ENCODE peak calls at places on chromosomes 1 and 21, in four cellular contexts. One of them, this sample, is unnamed.

GRCh38 chr1:235562589-235562988 is 58.3 kb upstream of the B3GALNT2 start:
- ATAC-seq in T-cell: no peak
- ATAC-seq in stimulated activated naive CD8-positive, alpha-beta T cell treated with anti-CD3 and anti-CD28 coated beads, Interleukin-15, amount 100 ng/mL, for 72 hours: no peak
- ATAC-seq in activated T-cell treated with anti-CD3 and anti-CD28 coated beads, Interleukin-2, amount 50 U/mL, for 4 hours: no peak
- ATAC-seq in this sample: no peak

GRCh38 chr1:9192578-9192977 is 42.0 kb upstream of the H6PD start:
- ATAC-seq in T-cell: no peak
- ATAC-seq in stimulated activated naive CD8-positive, alpha-beta T cell treated with anti-CD3 and anti-CD28 coated beads, Interleukin-15, amount 100 ng/mL, for 72 hours: no peak
- ATAC-seq in activated T-cell treated with anti-CD3 and anti-CD28 coated beads, Interleukin-2, amount 50 U/mL, for 4 hours: no peak
- ATAC-seq in this sample: no peak

GRCh38 chr1:34549199-34549598 is 205.6 kb upstream of the GJB5 start:
- ATAC-seq in T-cell: no peak
- ATAC-seq in stimulated activated naive CD8-positive, alpha-beta T cell treated with anti-CD3 and anti-CD28 coated beads, Interleukin-15, amount 100 ng/mL, for 72 hours: no peak
- ATAC-seq in activated T-cell treated with anti-CD3 and anti-CD28 coated beads, Interleukin-2, amount 50 U/mL, for 4 hours: no peak
- ATAC-seq in this sample: no peak

GRCh38 chr1:5969168-5969567 is 23.1 kb downstream of the NPHP4 start:
- ATAC-seq in T-cell: no peak
- ATAC-seq in stimulated activated naive CD8-positive, alpha-beta T cell treated with anti-CD3 and anti-CD28 coated beads, Interleukin-15, amount 100 ng/mL, for 72 hours: no peak
- ATAC-seq in activated T-cell treated with anti-CD3 and anti-CD28 coated beads, Interleukin-2, amount 50 U/mL, for 4 hours: no peak
- ATAC-seq in this sample: no peak

GRCh38 chr1:208204779-208205178 is 39.4 kb downstream of the PLXNA2 start:
- ATAC-seq in T-cell: no peak
- ATAC-seq in stimulated activated naive CD8-positive, alpha-beta T cell treated with anti-CD3 and anti-CD28 coated beads, Interleukin-15, amount 100 ng/mL, for 72 hours: no peak
- ATAC-seq in activated T-cell treated with anti-CD3 and anti-CD28 coated beads, Interleukin-2, amount 50 U/mL, for 4 hours: no peak
- ATAC-seq in this sample: no peak

GRCh38 chr1:178023181-178023618 is 53.3 kb upstream of the SEC16B start:
- ATAC-seq in T-cell: no peak
- ATAC-seq in stimulated activated naive CD8-positive, alpha-beta T cell treated with anti-CD3 and anti-CD28 coated beads, Interleukin-15, amount 100 ng/mL, for 72 hours: no peak
- ATAC-seq in activated T-cell treated with anti-CD3 and anti-CD28 coated beads, Interleukin-2, amount 50 U/mL, for 4 hours: no peak
- ATAC-seq in this sample: no peak

GRCh38 chr1:210251680-210252490 is 19.3 kb downstream of the SERTAD4 start:
- ATAC-seq in T-cell: no peak
- ATAC-seq in stimulated activated naive CD8-positive, alpha-beta T cell treated with anti-CD3 and anti-CD28 coated beads, Interleukin-15, amount 100 ng/mL, for 72 hours: peak; percentile 18
- ATAC-seq in activated T-cell treated with anti-CD3 and anti-CD28 coated beads, Interleukin-2, amount 50 U/mL, for 4 hours: no peak
- ATAC-seq in this sample: peak; percentile 16

GRCh38 chr1:93537924-93538323 is 90.0 kb downstream of the FNBP1L start:
- ATAC-seq in T-cell: no peak
- ATAC-seq in stimulated activated naive CD8-positive, alpha-beta T cell treated with anti-CD3 and anti-CD28 coated beads, Interleukin-15, amount 100 ng/mL, for 72 hours: no peak
- ATAC-seq in activated T-cell treated with anti-CD3 and anti-CD28 coated beads, Interleukin-2, amount 50 U/mL, for 4 hours: peak; percentile 41
- ATAC-seq in this sample: peak; percentile 68

GRCh38 chr1:214338212-214338611 is 57.3 kb downstream of the SMYD2 start:
- ATAC-seq in T-cell: no peak
- ATAC-seq in stimulated activated naive CD8-positive, alpha-beta T cell treated with anti-CD3 and anti-CD28 coated beads, Interleukin-15, amount 100 ng/mL, for 72 hours: no peak
- ATAC-seq in activated T-cell treated with anti-CD3 and anti-CD28 coated beads, Interleukin-2, amount 50 U/mL, for 4 hours: no peak
- ATAC-seq in this sample: no peak

GRCh38 chr1:169680377-169681019 is 30.9 kb downstream of the SELL start:
- ATAC-seq in T-cell: peak; percentile 56
- ATAC-seq in stimulated activated naive CD8-positive, alpha-beta T cell treated with anti-CD3 and anti-CD28 coated beads, Interleukin-15, amount 100 ng/mL, for 72 hours: peak; percentile 91
- ATAC-seq in activated T-cell treated with anti-CD3 and anti-CD28 coated beads, Interleukin-2, amount 50 U/mL, for 4 hours: peak; percentile 88
- ATAC-seq in this sample: peak; percentile 86

GRCh38 chr1:194279975-194280374 is 1093.6 kb upstream of the B3GALT2 start:
- ATAC-seq in T-cell: no peak
- ATAC-seq in stimulated activated naive CD8-positive, alpha-beta T cell treated with anti-CD3 and anti-CD28 coated beads, Interleukin-15, amount 100 ng/mL, for 72 hours: no peak
- ATAC-seq in activated T-cell treated with anti-CD3 and anti-CD28 coated beads, Interleukin-2, amount 50 U/mL, for 4 hours: no peak
- ATAC-seq in this sample: no peak

GRCh38 chr1:44045064-44045463 is 13.8 kb upstream of the SLC6A9 start:
- ATAC-seq in T-cell: no peak
- ATAC-seq in stimulated activated naive CD8-positive, alpha-beta T cell treated with anti-CD3 and anti-CD28 coated beads, Interleukin-15, amount 100 ng/mL, for 72 hours: no peak
- ATAC-seq in activated T-cell treated with anti-CD3 and anti-CD28 coated beads, Interleukin-2, amount 50 U/mL, for 4 hours: no peak
- ATAC-seq in this sample: no peak

GRCh38 chr21:28754127-28754611 is 238.5 kb downstream of the LTN1 start:
- ATAC-seq in T-cell: no peak
- ATAC-seq in stimulated activated naive CD8-positive, alpha-beta T cell treated with anti-CD3 and anti-CD28 coated beads, Interleukin-15, amount 100 ng/mL, for 72 hours: no peak
- ATAC-seq in activated T-cell treated with anti-CD3 and anti-CD28 coated beads, Interleukin-2, amount 50 U/mL, for 4 hours: no peak
- ATAC-seq in this sample: no peak

GRCh38 chr1:171210355-171210754 is 25.3 kb downstream of the FMO2 start:
- ATAC-seq in T-cell: no peak
- ATAC-seq in stimulated activated naive CD8-positive, alpha-beta T cell treated with anti-CD3 and anti-CD28 coated beads, Interleukin-15, amount 100 ng/mL, for 72 hours: no peak
- ATAC-seq in activated T-cell treated with anti-CD3 and anti-CD28 coated beads, Interleukin-2, amount 50 U/mL, for 4 hours: no peak
- ATAC-seq in this sample: no peak

GRCh38 chr1:198318092-198318491 is 161.3 kb downstream of the NEK7 start:
- ATAC-seq in T-cell: no peak
- ATAC-seq in stimulated activated naive CD8-positive, alpha-beta T cell treated with anti-CD3 and anti-CD28 coated beads, Interleukin-15, amount 100 ng/mL, for 72 hours: no peak
- ATAC-seq in activated T-cell treated with anti-CD3 and anti-CD28 coated beads, Interleukin-2, amount 50 U/mL, for 4 hours: no peak
- ATAC-seq in this sample: peak; percentile 29

GRCh38 chr1:17148950-17149608 is 29.8 kb upstream of the PADI2 start:
- ATAC-seq in T-cell: no peak
- ATAC-seq in stimulated activated naive CD8-positive, alpha-beta T cell treated with anti-CD3 and anti-CD28 coated beads, Interleukin-15, amount 100 ng/mL, for 72 hours: no peak
- ATAC-seq in activated T-cell treated with anti-CD3 and anti-CD28 coated beads, Interleukin-2, amount 50 U/mL, for 4 hours: no peak
- ATAC-seq in this sample: no peak

GRCh38 chr1:41696381-41696780 is 211.9 kb upstream of the EDN2 start:
- ATAC-seq in T-cell: no peak
- ATAC-seq in stimulated activated naive CD8-positive, alpha-beta T cell treated with anti-CD3 and anti-CD28 coated beads, Interleukin-15, amount 100 ng/mL, for 72 hours: no peak
- ATAC-seq in activated T-cell treated with anti-CD3 and anti-CD28 coated beads, Interleukin-2, amount 50 U/mL, for 4 hours: no peak
- ATAC-seq in this sample: no peak

GRCh38 chr1:27517907-27518718 is 28.1 kb upstream of the WASF2 start:
- ATAC-seq in T-cell: no peak
- ATAC-seq in stimulated activated naive CD8-positive, alpha-beta T cell treated with anti-CD3 and anti-CD28 coated beads, Interleukin-15, amount 100 ng/mL, for 72 hours: no peak
- ATAC-seq in activated T-cell treated with anti-CD3 and anti-CD28 coated beads, Interleukin-2, amount 50 U/mL, for 4 hours: no peak
- ATAC-seq in this sample: no peak

GRCh38 chr1:77430966-77431735 is 149.3 kb downstream of the AK5 start:
- ATAC-seq in T-cell: peak; percentile 92
- ATAC-seq in stimulated activated naive CD8-positive, alpha-beta T cell treated with anti-CD3 and anti-CD28 coated beads, Interleukin-15, amount 100 ng/mL, for 72 hours: no peak
- ATAC-seq in activated T-cell treated with anti-CD3 and anti-CD28 coated beads, Interleukin-2, amount 50 U/mL, for 4 hours: no peak
- ATAC-seq in this sample: no peak

GRCh38 chr1:34816332-34816731 is 23.5 kb downstream of the GJA4 start:
- ATAC-seq in T-cell: no peak
- ATAC-seq in stimulated activated naive CD8-positive, alpha-beta T cell treated with anti-CD3 and anti-CD28 coated beads, Interleukin-15, amount 100 ng/mL, for 72 hours: no peak
- ATAC-seq in activated T-cell treated with anti-CD3 and anti-CD28 coated beads, Interleukin-2, amount 50 U/mL, for 4 hours: no peak
- ATAC-seq in this sample: no peak

GRCh38 chr1:66395202-66396061 is 138.5 kb upstream of the SGIP1 start:
- ATAC-seq in T-cell: no peak
- ATAC-seq in stimulated activated naive CD8-positive, alpha-beta T cell treated with anti-CD3 and anti-CD28 coated beads, Interleukin-15, amount 100 ng/mL, for 72 hours: no peak
- ATAC-seq in activated T-cell treated with anti-CD3 and anti-CD28 coated beads, Interleukin-2, amount 50 U/mL, for 4 hours: no peak
- ATAC-seq in this sample: no peak

GRCh38 chr1:198121058-198121829 is 35.6 kb upstream of the NEK7 start:
- ATAC-seq in T-cell: peak; percentile 42
- ATAC-seq in stimulated activated naive CD8-positive, alpha-beta T cell treated with anti-CD3 and anti-CD28 coated beads, Interleukin-15, amount 100 ng/mL, for 72 hours: no peak
- ATAC-seq in activated T-cell treated with anti-CD3 and anti-CD28 coated beads, Interleukin-2, amount 50 U/mL, for 4 hours: peak; percentile 14
- ATAC-seq in this sample: no peak

GRCh38 chr1:231058416-231059109 is 18.5 kb upstream of the FAM89A start:
- ATAC-seq in T-cell: no peak
- ATAC-seq in stimulated activated naive CD8-positive, alpha-beta T cell treated with anti-CD3 and anti-CD28 coated beads, Interleukin-15, amount 100 ng/mL, for 72 hours: no peak
- ATAC-seq in activated T-cell treated with anti-CD3 and anti-CD28 coated beads, Interleukin-2, amount 50 U/mL, for 4 hours: no peak
- ATAC-seq in this sample: no peak

GRCh38 chr1:24283326-24284155 is 35.6 kb upstream of the GRHL3 start:
- ATAC-seq in T-cell: no peak
- ATAC-seq in stimulated activated naive CD8-positive, alpha-beta T cell treated with anti-CD3 and anti-CD28 coated beads, Interleukin-15, amount 100 ng/mL, for 72 hours: no peak
- ATAC-seq in activated T-cell treated with anti-CD3 and anti-CD28 coated beads, Interleukin-2, amount 50 U/mL, for 4 hours: no peak
- ATAC-seq in this sample: no peak

GRCh38 chr1:78370356-78370755 is 120.4 kb upstream of the PTGFR start:
- ATAC-seq in T-cell: no peak
- ATAC-seq in stimulated activated naive CD8-positive, alpha-beta T cell treated with anti-CD3 and anti-CD28 coated beads, Interleukin-15, amount 100 ng/mL, for 72 hours: peak; percentile 39
- ATAC-seq in activated T-cell treated with anti-CD3 and anti-CD28 coated beads, Interleukin-2, amount 50 U/mL, for 4 hours: no peak
- ATAC-seq in this sample: no peak

GRCh38 chr1:200242379-200243041 is 167.3 kb downstream of the ZNF281 start:
- ATAC-seq in T-cell: no peak
- ATAC-seq in stimulated activated naive CD8-positive, alpha-beta T cell treated with anti-CD3 and anti-CD28 coated beads, Interleukin-15, amount 100 ng/mL, for 72 hours: no peak
- ATAC-seq in activated T-cell treated with anti-CD3 and anti-CD28 coated beads, Interleukin-2, amount 50 U/mL, for 4 hours: no peak
- ATAC-seq in this sample: no peak

GRCh38 chr1:168321945-168322344 is 41.3 kb downstream of the TBX19 start:
- ATAC-seq in T-cell: no peak
- ATAC-seq in stimulated activated naive CD8-positive, alpha-beta T cell treated with anti-CD3 and anti-CD28 coated beads, Interleukin-15, amount 100 ng/mL, for 72 hours: peak; percentile 89
- ATAC-seq in activated T-cell treated with anti-CD3 and anti-CD28 coated beads, Interleukin-2, amount 50 U/mL, for 4 hours: no peak
- ATAC-seq in this sample: peak; percentile 29

GRCh38 chr1:64051801-64052200 is 151.6 kb upstream of the UBE2U start:
- ATAC-seq in T-cell: no peak
- ATAC-seq in stimulated activated naive CD8-positive, alpha-beta T cell treated with anti-CD3 and anti-CD28 coated beads, Interleukin-15, amount 100 ng/mL, for 72 hours: no peak
- ATAC-seq in activated T-cell treated with anti-CD3 and anti-CD28 coated beads, Interleukin-2, amount 50 U/mL, for 4 hours: no peak
- ATAC-seq in this sample: no peak

GRCh38 chr1:94734963-94735899 is 84.9 kb upstream of the SLC44A3 start:
- ATAC-seq in T-cell: no peak
- ATAC-seq in stimulated activated naive CD8-positive, alpha-beta T cell treated with anti-CD3 and anti-CD28 coated beads, Interleukin-15, amount 100 ng/mL, for 72 hours: no peak
- ATAC-seq in activated T-cell treated with anti-CD3 and anti-CD28 coated beads, Interleukin-2, amount 50 U/mL, for 4 hours: no peak
- ATAC-seq in this sample: no peak

This sample was measured in activated T-helper 17 cell treated with anti-CD3 and anti-CD28 coated beads, Interleukin-2, amount 50 U/mL, for 72 hours.